ENCODE peak calls at places on chromosomes 2 and 18, in seven cellular contexts. X, S, I, T, B, J and F are unnamed samples.
A peak's percentile ranks its signal among the peaks of the same experiment; 100 is the strongest.

GRCh38 chr2:18304849-18305248 is 255.6 kb downstream of the RDH14 start:
- DNase-seq in S (no peak), I (no peak), B (no peak), J (no peak), T (no peak), X (no peak), F (no peak)

GRCh38 chr2:5699963-5700362 is 7.8 kb downstream of the SOX11 start:
- DNase-seq in S (no peak), I (no peak), X (no peak), T (no peak), J (no peak), B (no peak), F (no peak)

GRCh38 chr18:63376493-63377053 is 9.6 kb upstream of the KDSR start:
- DNase-seq in T (no peak), J (no peak), B (no peak), I (no peak), X (no peak), S (no peak), F (no peak)

GRCh38 chr2:238803996-238804395 is 43.9 kb upstream of the TWIST2 start:
- DNase-seq in S (no peak), B (no peak), I (no peak), T (peak; percentile 29), X (no peak), J (no peak), F (no peak)

GRCh38 chr2:223005496-223005895 is 46.5 kb upstream of the KCNE4 start:
- DNase-seq in T (no peak), J (no peak), I (no peak), B (no peak), S (no peak), X (no peak), F (no peak)

GRCh38 chr2:190159453-190159852 is 96.9 kb upstream of the MSTN start:
- DNase-seq in I (no peak), B (no peak), J (no peak), T (no peak), X (no peak), S (no peak), F (no peak)

GRCh38 chr2:23624378-23624777 is 239.4 kb downstream of the KLHL29 start:
- DNase-seq in T (no peak), J (no peak), B (peak; percentile 13), I (peak; percentile 28), X (no peak), S (peak; percentile 51), F (peak; percentile 72)

GRCh38 chr2:230942920-230943896 is 18.2 kb upstream of the GPR55 start:
- DNase-seq in T (no peak), I (no peak), X (no peak), S (peak; percentile 24), B (no peak), J (no peak), F (no peak)

GRCh38 chr2:9089831-9090230 is 86.3 kb upstream of the MBOAT2 start:
- DNase-seq in I (no peak), J (no peak), S (no peak), X (no peak), T (no peak), B (no peak), F (no peak)

GRCh38 chr18:23735021-23735464 is 45.8 kb downstream of the LAMA3 start:
- DNase-seq in X (no peak), S (no peak), I (no peak), T (no peak), J (peak; percentile 7), B (no peak), F (no peak)

GRCh38 chr2:20622731-20623130 is 28.2 kb downstream of the HS1BP3 start:
- DNase-seq in B (no peak), S (no peak), X (no peak), I (no peak), T (peak; percentile 41), J (no peak), F (no peak)

GRCh38 chr18:54530285-54530684 is 60.8 kb upstream of the DYNAP start:
- DNase-seq in I (no peak), S (no peak), J (no peak), T (no peak), B (no peak), X (no peak), F (no peak)

GRCh38 chr2:173359231-173359630 is 4.6 kb downstream of the CDCA7 start:
- DNase-seq in B (no peak), X (no peak), S (no peak), I (no peak), J (no peak), T (no peak), F (no peak)

GRCh38 chr2:159217661-159218060 is 68.8 kb downstream of the WDSUB1 start:
- DNase-seq in I (no peak), T (no peak), S (no peak), J (no peak), X (no peak), B (no peak), F (no peak)

GRCh38 chr2:209473930-209474419 is 50.1 kb downstream of the MAP2 start:
- DNase-seq in T (no peak), S (no peak), X (no peak), B (peak; percentile 68), I (peak; percentile 24), J (peak; percentile 80), F (no peak)

GRCh38 chr18:13626544-13626908 is 99.8 kb downstream of the FAM210A start:
- DNase-seq in S (no peak), T (no peak), I (no peak), X (no peak), J (no peak), B (no peak), F (no peak)

GRCh38 chr18:13627639-13628038 is 98.7 kb downstream of the FAM210A start:
- DNase-seq in I (no peak), S (no peak), J (no peak), X (no peak), B (no peak), T (no peak), F (no peak)

GRCh38 chr18:13628211-13628610 is 98.1 kb downstream of the FAM210A start:
- DNase-seq in B (no peak), X (no peak), T (no peak), I (no peak), J (no peak), S (no peak), F (no peak)

GRCh38 chr18:13630869-13631268 is 95.5 kb downstream of the FAM210A start:
- DNase-seq in B (no peak), S (no peak), T (no peak), X (no peak), J (no peak), I (no peak), F (no peak)

GRCh38 chr18:13629841-13630747 is 96.3 kb downstream of the FAM210A start:
- DNase-seq in I (peak; percentile 67), S (peak; percentile 66), T (peak; percentile 91), B (peak; percentile 48), X (no peak), J (peak; percentile 67), F (peak; percentile 90)
- TF ChIP-seq POLR2AphosphoS5 in I (no peak), S (no peak), T (no peak), B (no peak), X (no peak), J (no peak), F (no peak)

GRCh38 chr2:38353402-38353801 is 23.7 kb downstream of the ATL2 start:
- DNase-seq in I (no peak), T (no peak), B (no peak), X (no peak), J (no peak), S (no peak), F (no peak)
- H3K79me2 ChIP-seq in I (peaks cover 87% of the 10 kb centered on the region), T (peaks cover 93% of the 10 kb centered on the region), B (peaks cover 92% of the 10 kb centered on the region), X (peaks cover 84% of the 10 kb centered on the region), J (peaks cover 72% of the 10 kb centered on the region), S (peaks cover 89% of the 10 kb centered on the region), F (peaks cover 100% of the 10 kb centered on the region)

GRCh38 chr2:85737481-85737880 is 16.3 kb upstream of the ATOH8 start:
- DNase-seq in B (no peak), X (no peak), S (no peak), T (no peak), I (peak; percentile 63), J (no peak), F (no peak)
- TF ChIP-seq POLR2AphosphoS5 in B (no peak), X (no peak), S (no peak), T (no peak), I (no peak), J (no peak), F (no peak)

GRCh38 chr2:46615555-46616487 is 136.5 kb downstream of the TMEM247 start:
- DNase-seq in T (no peak), J (peak; percentile 26), B (no peak), X (no peak), I (peak; percentile 54), S (peak; percentile 53), F (peak; percentile 49)
- H3K79me2 ChIP-seq in T (peaks cover 59% of the 10 kb centered on the region), J (peaks cover 14% of the 10 kb centered on the region), B (peaks cover 45% of the 10 kb centered on the region), X (peaks cover 43% of the 10 kb centered on the region), I (peaks cover 39% of the 10 kb centered on the region), S (peaks cover 43% of the 10 kb centered on the region), F (peaks cover 50% of the 10 kb centered on the region)